ENCODE peak calls at places on chromosomes 11 and 22, in nine cellular contexts. S is IMR-90, O is stomach, K is NB4, A is A549, B is Peyer's patch, V is HCT116, L is body of pancreas, X is H1. M is an unnamed sample.

GRCh38 chr11:68146010-68146540 is 24.9 kb upstream of the CHKA start:
- DNase-seq in S (no peak), O (peak), K (no peak), A (peak), B (peak), V (no peak), L (peak), X (no peak), M (peak)

GRCh38 chr11:123069878-123070821 is 8.2 kb upstream of the HSPA8 start:
- DNase-seq in S (no peak), O (no peak), K (peak), A (no peak), B (peak), V (no peak), L (no peak), X (no peak), M (no peak)

GRCh38 chr22:32964411-32965057 is 93.6 kb downstream of the SYN3 start:
- DNase-seq in S (no peak), O (no peak), K (no peak), A (no peak), B (no peak), V (no peak), L (no peak), X (no peak), M (no peak)

GRCh38 chr22:43227231-43227630 is 40.3 kb upstream of the TTLL12 start:
- DNase-seq in S (no peak), O (no peak), K (peak), A (no peak), B (no peak), V (no peak), L (no peak), X (no peak), M (no peak)

GRCh38 chr11:11519184-11519583 is 102.6 kb downstream of the GALNT18 start:
- DNase-seq in S (no peak), O (no peak), K (no peak), A (peak), B (no peak), V (no peak), L (no peak), X (no peak), M (no peak)

GRCh38 chr22:33492210-33492651 is 428.0 kb downstream of the LARGE1 start:
- DNase-seq in S (no peak), O (peak), K (no peak), A (no peak), B (no peak), V (no peak), L (no peak), X (peak), M (no peak)

GRCh38 chr11:125479113-125479512 is 17.0 kb downstream of the FEZ1 start:
- DNase-seq in S (no peak), O (no peak), K (no peak), A (no peak), B (no peak), V (no peak), L (no peak), X (no peak), M (no peak)

GRCh38 chr11:92130432-92130831 is 94.2 kb upstream of the FAT3 start:
- DNase-seq in S (peak), O (no peak), K (no peak), A (peak), B (no peak), V (no peak), L (no peak), X (no peak), M (no peak)

DNA sequence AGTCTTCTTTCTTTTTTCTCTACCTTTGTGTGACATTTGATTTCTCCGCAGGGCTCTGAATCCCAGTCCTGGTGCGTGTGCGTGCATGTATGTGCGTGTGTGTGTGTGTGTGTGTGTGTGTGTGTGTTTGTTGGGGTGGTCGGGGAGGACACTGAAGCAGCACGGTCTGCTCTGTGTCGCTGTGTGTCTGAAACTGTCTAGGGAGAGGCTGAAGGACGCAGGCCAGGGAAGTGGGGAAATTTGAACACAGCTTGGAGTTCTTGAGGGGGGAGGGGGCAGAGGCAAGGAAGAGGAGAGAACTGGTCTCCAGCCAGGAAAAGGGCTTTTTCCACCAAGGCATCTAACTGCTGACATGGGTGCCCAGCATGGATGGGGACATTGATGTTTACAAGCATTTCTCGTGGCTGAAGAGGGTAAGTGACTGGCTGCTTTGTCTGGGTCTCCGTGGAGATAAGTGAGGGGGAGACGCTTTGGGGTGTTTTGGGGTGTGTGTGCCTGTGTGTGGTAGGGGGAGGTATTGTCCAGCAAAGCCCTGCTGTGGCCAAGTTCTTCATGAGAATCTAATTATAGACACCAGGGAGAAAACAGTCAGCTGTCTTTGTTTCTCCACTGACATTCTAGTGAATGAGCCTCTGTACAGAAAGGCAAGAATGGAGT is 63.6 kb downstream of the PPFIBP2 start:
- DNase-seq in S (no peak), O (peak), K (no peak), A (no peak), B (no peak), V (no peak), L (no peak), X (no peak), M (peak)
- TF ChIP-seq POLR2A in S (no peak), O (no peak), K (no peak), A (no peak), B (peak), V (no peak), L (peak), X (no peak), M (peak)

GRCh38 chr22:46087816-46088277 is 62.5 kb upstream of the PPARA start:
- DNase-seq in S (peak), O (peak), K (no peak), A (peak), B (peak), V (no peak), L (peak), X (no peak), M (peak)
- TF ChIP-seq POLR2A in S (no peak), O (no peak), K (no peak), A (no peak), B (no peak), V (no peak), L (peak), X (no peak), M (no peak)

GRCh38 chr11:10454902-10455631 is at the start of gene AMPD3:
- DNase-seq in S (peak), O (no peak), K (peak), A (peak), B (peak), V (peak), L (peak), X (peak), M (no peak)

GRCh38 chr11:10456519-10456918 is 1.5 kb downstream of the AMPD3 start:
- DNase-seq in S (no peak), O (no peak), K (peak), A (no peak), B (no peak), V (no peak), L (no peak), X (no peak), M (no peak)

GRCh38 chr11:10454506-10454901 is 560 bp upstream of the AMPD3 start:
- DNase-seq in S (no peak), O (no peak), K (no peak), A (no peak), B (no peak), V (no peak), L (no peak), X (no peak), M (no peak)

GRCh38 chr11:10457901-10458300 is 2.8 kb downstream of the AMPD3 start:
- DNase-seq in S (no peak), O (no peak), K (peak), A (no peak), B (no peak), V (no peak), L (no peak), X (peak), M (no peak)

GRCh38 chr11:10455637-10456487 is 798 bp downstream of the AMPD3 start:
- DNase-seq in S (peak), O (peak), K (peak), A (peak), B (peak), V (peak), L (peak), X (peak), M (peak)
- TF ChIP-seq POLR2A in S (peak), O (no peak), K (peak), A (peak), B (peak), V (no peak), L (peak), X (no peak), M (no peak)

GRCh38 chr22:30695871-30696655 is 1.4 kb downstream of the OSBP2 start:
- DNase-seq in S (no peak), O (no peak), K (no peak), A (no peak), B (no peak), V (no peak), L (no peak), X (no peak), M (no peak)

GRCh38 chr22:30695351-30695762 is 683 bp downstream of the OSBP2 start:
- DNase-seq in S (no peak), O (no peak), K (no peak), A (no peak), B (no peak), V (no peak), L (peak), X (no peak), M (no peak)

GRCh38 chr22:30697975-30698374 is 3.3 kb downstream of the OSBP2 start:
- DNase-seq in S (no peak), O (no peak), K (no peak), A (no peak), B (no peak), V (no peak), L (no peak), X (no peak), M (no peak)

GRCh38 chr22:30694171-30694637 is 470 bp upstream of the OSBP2 start:
- DNase-seq in S (peak), O (peak), K (peak), A (peak), B (peak), V (peak), L (peak), X (peak), M (peak)

DNA sequence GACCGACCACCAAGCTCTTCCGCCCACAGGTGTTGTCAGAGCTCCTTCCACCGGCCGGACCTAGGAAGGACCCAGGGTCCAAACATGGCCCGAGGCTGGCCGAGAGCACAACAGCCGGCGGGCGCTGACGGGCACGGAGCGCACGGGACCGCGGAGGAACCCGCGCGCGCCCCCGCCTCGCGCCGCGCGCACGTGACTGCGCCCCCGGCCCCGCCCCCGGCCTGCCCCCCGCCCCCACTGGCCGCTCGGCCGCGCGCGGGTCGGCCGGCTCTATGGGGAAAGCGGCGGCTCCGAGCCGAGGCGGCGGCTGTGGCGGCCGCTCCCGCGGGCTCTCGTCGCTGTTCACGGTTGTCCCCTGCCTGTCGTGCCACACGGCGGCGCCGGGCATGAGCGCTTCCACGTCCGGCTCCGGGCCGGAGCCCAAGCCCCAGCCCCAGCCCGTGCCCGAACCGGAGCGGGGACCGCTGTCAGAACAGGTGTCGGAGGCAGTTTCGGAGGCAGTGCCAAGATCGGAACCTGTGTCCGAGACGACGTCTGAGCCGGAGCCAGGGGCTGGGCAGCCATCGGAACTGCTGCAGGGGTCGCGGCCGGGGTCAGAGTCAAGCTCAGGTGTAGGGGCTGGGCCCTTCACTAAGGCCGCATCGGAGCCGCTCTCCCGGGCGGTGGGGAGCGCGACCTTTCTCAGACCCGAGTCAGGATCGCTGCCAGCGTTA is at the start of gene OSBP2:
- DNase-seq in S (no peak), O (peak), K (no peak), A (peak), B (peak), V (no peak), L (peak), X (peak), M (peak)
- TF ChIP-seq POLR2A in S (no peak), O (no peak), K (no peak), A (no peak), B (no peak), V (no peak), L (peak), X (no peak), M (no peak)

DNA sequence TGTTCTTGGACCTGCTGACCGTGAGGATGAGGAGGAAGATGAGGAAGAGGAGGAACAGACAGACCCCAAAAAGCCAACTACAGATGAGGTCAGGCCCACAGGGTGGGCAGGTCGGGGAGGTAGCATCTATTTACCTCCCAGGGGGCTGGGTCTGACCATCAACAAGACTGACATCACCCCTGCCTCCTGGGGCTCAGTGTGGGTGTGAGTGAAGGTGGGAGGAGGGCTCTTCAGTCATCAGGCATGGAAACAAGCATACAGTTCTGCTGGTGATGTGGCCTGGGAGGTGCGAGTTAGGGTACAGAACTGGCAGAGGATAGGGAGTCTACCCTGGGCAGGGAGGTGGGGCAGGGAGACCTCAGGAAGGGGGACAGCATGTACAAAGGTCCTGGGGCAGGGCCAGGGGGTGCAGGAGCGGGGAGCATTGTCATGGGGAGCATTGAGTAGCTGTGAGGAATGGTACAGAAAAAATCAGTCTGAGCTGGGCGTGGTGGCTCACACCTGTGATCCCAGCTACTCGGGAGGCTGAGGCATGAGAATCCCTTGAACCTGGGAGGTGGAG is 8.9 kb downstream of the PLCB3 start:
- DNase-seq in S (no peak), O (no peak), K (no peak), A (no peak), B (no peak), V (no peak), L (no peak), X (no peak), M (no peak)
- TF ChIP-seq POLR2A in S (no peak), O (no peak), K (no peak), A (no peak), B (no peak), V (no peak), L (no peak), X (no peak), M (no peak)

DNA sequence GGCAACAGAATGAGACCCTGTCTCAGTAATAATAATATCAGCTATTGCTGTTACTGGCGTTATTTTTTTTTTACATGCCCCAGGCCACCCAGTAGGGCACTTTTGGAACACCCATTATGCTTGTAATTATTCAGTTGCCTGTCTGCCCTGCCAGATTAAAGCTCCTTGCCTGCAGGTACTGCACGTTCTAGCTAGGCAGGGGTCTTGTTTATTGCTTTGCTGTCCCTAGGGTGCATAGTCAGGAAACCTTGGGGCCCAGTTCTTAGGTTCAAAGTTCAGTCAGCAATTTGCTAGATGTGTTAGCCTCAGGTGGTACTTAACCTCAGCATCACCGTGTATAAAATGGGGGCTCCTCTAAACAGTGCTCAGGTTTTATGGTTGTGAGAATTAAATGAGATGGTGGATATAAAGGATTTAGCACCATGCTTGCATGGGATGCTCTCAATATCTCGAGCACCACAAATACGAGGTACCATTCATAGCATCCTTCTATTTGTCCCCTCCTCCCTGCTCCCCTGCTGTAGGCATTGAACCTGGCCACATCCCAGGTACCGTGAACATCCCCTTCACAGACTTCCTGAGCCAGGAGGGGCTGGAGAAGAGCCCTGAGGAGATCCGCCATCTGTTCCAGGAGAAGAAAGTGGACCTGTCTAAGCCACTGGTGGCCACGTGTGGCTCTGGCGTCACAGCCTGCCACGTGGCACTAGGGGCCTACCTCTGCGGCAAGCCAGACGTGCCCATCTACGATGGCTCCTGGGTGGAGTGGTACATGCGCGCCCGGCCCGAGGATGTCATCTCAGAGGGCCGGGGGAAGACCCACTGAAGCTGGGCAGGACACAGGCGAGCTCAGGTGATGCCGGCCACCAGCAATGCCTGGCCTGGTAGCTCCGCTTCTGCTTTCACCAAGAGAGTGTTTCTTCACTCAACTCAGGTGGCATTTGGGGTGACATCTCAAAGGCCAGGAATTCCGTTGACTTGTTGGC is 9.4 kb downstream of the MPST start:
- DNase-seq in S (no peak), O (no peak), K (no peak), A (no peak), B (no peak), V (no peak), L (no peak), X (no peak), M (no peak)
- TF ChIP-seq POLR2A in S (no peak), O (no peak), K (no peak), A (no peak), B (no peak), V (no peak), L (no peak), X (no peak), M (no peak)

GRCh38 chr11:72682238-72682872 is 8.1 kb upstream of the PDE2A start:
- DNase-seq in S (no peak), O (no peak), K (no peak), A (no peak), B (no peak), V (no peak), L (no peak), X (no peak), M (no peak)

GRCh38 chr11:72683782-72684200 is 9.6 kb upstream of the PDE2A start:
- DNase-seq in S (peak), O (peak), K (peak), A (peak), B (peak), V (no peak), L (peak), X (peak), M (peak)

GRCh38 chr11:72679869-72680268 is 5.6 kb upstream of the PDE2A start:
- DNase-seq in S (no peak), O (no peak), K (no peak), A (no peak), B (no peak), V (no peak), L (no peak), X (no peak), M (no peak)

GRCh38 chr11:72680624-72681158 is 6.5 kb upstream of the PDE2A start:
- DNase-seq in S (no peak), O (no peak), K (no peak), A (no peak), B (no peak), V (no peak), L (no peak), X (no peak), M (no peak)

DNA sequence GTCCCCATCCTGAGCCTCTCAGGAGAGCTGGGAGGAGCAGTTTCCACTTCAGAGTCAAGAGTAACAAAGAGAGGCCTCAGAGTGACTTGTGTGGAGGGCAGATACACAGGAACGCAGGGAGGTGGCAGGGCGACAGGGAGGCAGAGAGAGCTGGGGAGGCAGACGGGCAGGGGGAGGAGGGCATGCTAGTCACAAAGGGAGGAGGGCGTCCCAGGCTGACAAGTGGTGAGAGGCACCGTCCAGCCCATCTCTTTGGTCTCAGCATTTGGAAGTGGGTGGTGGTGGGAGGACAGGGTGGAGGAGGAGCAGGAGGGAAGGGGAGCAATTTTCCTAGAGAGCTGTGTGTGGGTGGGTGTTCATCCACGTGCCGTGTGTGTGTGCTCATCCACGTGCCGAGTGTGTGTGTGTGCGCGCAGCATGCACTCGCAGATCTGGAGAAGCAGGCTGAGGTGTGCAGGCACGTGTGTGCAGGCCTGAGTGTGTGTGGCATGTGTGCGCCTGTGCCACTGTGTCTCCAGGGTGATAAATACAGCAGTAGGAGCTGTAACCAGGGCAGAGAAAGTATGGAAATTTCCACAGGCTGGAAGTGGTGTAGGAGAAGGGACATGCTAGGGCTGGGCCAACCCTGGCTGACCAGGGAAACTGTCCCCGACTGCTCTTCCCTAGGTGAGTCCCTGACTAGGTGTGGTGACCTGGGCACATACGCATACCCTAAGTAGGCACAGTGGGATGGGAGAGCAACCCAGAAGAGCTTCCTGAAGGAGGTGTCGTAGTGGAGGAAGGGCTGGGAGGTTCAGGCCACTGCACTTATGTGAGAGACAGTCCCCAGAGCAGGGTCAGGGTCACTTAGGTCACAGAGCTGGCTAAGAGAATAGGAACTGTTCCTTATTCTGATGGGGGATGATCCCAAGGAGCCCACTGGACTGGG is 7.3 kb upstream of the PDE2A start:
- DNase-seq in S (no peak), O (no peak), K (peak), A (no peak), B (no peak), V (no peak), L (peak), X (no peak), M (no peak)
- TF ChIP-seq POLR2A in S (no peak), O (no peak), K (no peak), A (no peak), B (no peak), V (no peak), L (no peak), X (no peak), M (no peak)

GRCh38 chr11:111906680-111907079 is 4.9 kb downstream of the CRYAB start:
- DNase-seq in S (no peak), O (no peak), K (no peak), A (no peak), B (no peak), V (no peak), L (no peak), X (no peak), M (no peak)
- TF ChIP-seq POLR2A in S (no peak), O (no peak), K (no peak), A (no peak), B (no peak), V (no peak), L (no peak), X (no peak), M (no peak)